ENCODE peak calls at places on chromosome 6, in ten cellular contexts. U is endothelial cell of umbilical vein; X is hepatocyte; R is right atrium auricular region; L is fibroblast of mammary gland; I is AG09319; O is IMR-90; A is activated CD8-positive, alpha-beta T cell treated with anti-CD3 and anti-CD28 coated beads for 36 hours; J is B cell; K is brain microvascular endothelial cell. S is an unnamed sample.

GRCh38 chr6:67680297-67680932 is 954.7 kb upstream of the ADGRB3 start:
- DNase-seq in U (peak), X (no peak), R (no peak), L (peak), I (no peak), O (peak), A (no peak), J (no peak), K (peak), S (no peak)

GRCh38 chr6:42940493-42941045 is 11.3 kb downstream of the CNPY3 start:
- DNase-seq in U (no peak), X (no peak), R (no peak), L (no peak), I (no peak), O (no peak), A (no peak), J (no peak), K (no peak), S (peak)

GRCh38 chr6:155234687-155235543 is 28.9 kb upstream of the CLDN20 start:
- DNase-seq in U (no peak), X (no peak), R (no peak), L (no peak), I (no peak), O (peak), A (no peak), J (no peak), K (no peak), S (no peak)

GRCh38 chr6:72820153-72820552 is 198.3 kb downstream of the KCNQ5 start:
- DNase-seq in U (no peak), X (no peak), R (no peak), L (no peak), I (no peak), O (no peak), A (no peak), J (no peak), K (no peak), S (no peak)

GRCh38 chr6:53029262-53029661 is 34.2 kb upstream of the GSTA4 start:
- DNase-seq in U (no peak), X (no peak), R (no peak), L (no peak), I (no peak), O (no peak), A (no peak), J (no peak), K (no peak), S (no peak)

GRCh38 chr6:15305496-15305895 is 59.6 kb downstream of the JARID2 start:
- DNase-seq in U (no peak), X (no peak), R (no peak), L (no peak), I (no peak), O (no peak), A (peak), J (no peak), K (no peak), S (no peak)

GRCh38 chr6:169908403-169908933 is 157.0 kb downstream of the ERMARD start:
- DNase-seq in U (no peak), X (no peak), R (no peak), L (no peak), I (no peak), O (no peak), A (no peak), J (no peak), K (no peak), S (no peak)

GRCh38 chr6:52522655-52523054 is 54.2 kb downstream of the TRAM2 start:
- DNase-seq in U (peak), X (no peak), R (no peak), L (peak), I (no peak), O (peak), A (no peak), J (no peak), K (no peak), S (no peak)

GRCh38 chr6:102402635-102403329 is 1009.3 kb downstream of the GRIK2 start:
- DNase-seq in U (no peak), X (no peak), R (no peak), L (no peak), I (no peak), O (no peak), A (no peak), J (no peak), K (no peak), S (no peak)

GRCh38 chr6:166989427-166990034 is 9.7 kb upstream of the CEP43 start:
- DNase-seq in U (peak), X (peak), R (no peak), L (peak), I (no peak), O (peak), A (peak), J (peak), K (no peak), S (peak)

GRCh38 chr6:77264970-77265369 is 198.3 kb downstream of the HTR1B start:
- DNase-seq in U (no peak), X (no peak), R (no peak), L (no peak), I (no peak), O (no peak), A (no peak), J (no peak), K (no peak), S (no peak)
- TF ChIP-seq CTCF in U (no peak), X (no peak), R (no peak), L (no peak), I (no peak), O (no peak), A (no peak), J (no peak), K (peak), S (no peak)

DNA sequence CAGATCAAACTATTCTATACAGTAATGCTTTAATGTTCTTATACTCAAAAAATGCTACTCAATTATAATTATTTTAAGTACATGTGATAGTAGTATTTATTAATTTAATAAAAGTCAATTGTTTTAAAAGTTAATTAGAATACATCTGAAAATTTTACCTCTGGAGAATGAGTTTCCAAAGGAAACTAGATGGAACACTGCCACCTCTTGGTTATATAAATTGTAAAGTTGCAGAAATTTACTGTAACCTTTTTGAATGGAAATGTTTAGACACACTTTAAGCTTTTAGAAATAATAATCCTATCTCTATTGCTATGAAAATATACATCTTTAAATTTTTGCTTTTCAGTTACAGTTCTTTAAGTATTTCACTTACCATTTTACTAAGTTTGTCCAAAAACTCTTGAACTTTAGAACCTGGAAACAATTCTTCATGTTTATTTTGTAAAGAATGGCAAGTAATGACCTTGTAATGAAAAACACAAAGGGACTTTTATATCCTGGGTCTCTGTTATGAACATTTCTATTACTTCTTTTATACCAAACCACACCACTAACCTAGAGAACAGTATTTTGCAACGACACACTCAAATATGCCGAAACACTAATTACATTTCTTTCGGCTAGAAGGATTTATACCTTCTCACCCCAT is 10.9 kb upstream of the BMP5 start:
- DNase-seq in U (peak), X (peak), R (no peak), L (peak), I (no peak), O (peak), A (no peak), J (no peak), K (no peak), S (no peak)
- TF ChIP-seq CTCF in U (no peak), X (peak), R (no peak), L (peak), I (peak), O (peak), A (no peak), J (no peak), K (no peak), S (peak)

GRCh38 chr6:25175656-25176055 is 103.5 kb upstream of the CARMIL1 start:
- DNase-seq in U (no peak), X (no peak), R (no peak), L (no peak), I (no peak), O (no peak), A (peak), J (no peak), K (no peak), S (no peak)
- TF ChIP-seq CTCF in U (no peak), X (no peak), R (no peak), L (no peak), I (no peak), O (no peak), A (no peak), J (no peak), K (no peak), S (no peak)

GRCh38 chr6:41442800-41443501 is 103.2 kb upstream of the FOXP4 start:
- DNase-seq in U (no peak), X (peak), R (no peak), L (peak), I (no peak), O (peak), A (peak), J (peak), K (no peak), S (no peak)
- TF ChIP-seq CTCF in U (peak), X (peak), R (no peak), L (peak), I (peak), O (peak), A (peak), J (peak), K (peak), S (peak)

DNA sequence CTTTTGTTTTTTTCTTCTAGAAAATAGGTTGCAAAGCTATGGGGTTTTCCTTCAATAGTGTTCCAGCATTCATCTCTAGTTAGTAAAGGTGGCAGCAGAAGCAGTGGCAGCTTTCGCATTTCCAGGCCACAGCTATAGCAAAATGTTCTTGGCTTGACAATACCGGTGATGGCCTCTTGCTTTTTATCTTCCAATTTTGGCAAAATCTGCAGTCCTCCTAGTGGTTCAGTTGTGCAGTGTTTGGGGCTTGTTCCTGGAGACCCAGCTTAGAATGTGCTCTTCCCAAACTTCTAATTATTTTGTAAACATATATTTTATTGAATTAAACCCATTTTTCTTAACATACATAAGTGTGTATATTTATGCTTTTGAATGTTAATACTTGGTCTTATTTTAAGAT is 370.6 kb upstream of the MAN1A1 start:
- DNase-seq in U (no peak), X (no peak), R (no peak), L (peak), I (no peak), O (peak), A (no peak), J (no peak), K (no peak), S (no peak)
- TF ChIP-seq CTCF in U (no peak), X (no peak), R (no peak), L (peak), I (peak), O (no peak), A (no peak), J (no peak), K (peak), S (no peak)

DNA sequence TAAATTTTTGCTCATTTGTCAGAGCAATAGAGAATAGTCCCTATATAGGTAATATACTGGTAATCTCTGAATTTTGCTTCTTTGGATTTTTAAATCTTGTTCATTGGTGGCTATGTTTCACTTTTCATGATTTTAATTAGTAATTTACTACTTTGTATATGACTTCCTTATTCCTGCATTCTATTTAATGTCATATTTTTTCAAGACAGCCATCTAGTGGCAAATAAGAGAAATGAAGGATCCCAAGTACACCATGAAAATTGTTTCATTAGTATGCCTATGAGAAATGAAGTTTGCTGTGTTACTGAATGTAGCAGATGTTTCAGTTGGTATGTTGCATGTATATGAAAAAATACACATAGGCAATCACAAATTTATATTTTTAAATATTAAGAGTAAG is 82.4 kb downstream of the ZNF292 start:
- DNase-seq in U (peak), X (no peak), R (no peak), L (peak), I (peak), O (peak), A (no peak), J (peak), K (no peak), S (peak)
- TF ChIP-seq CTCF in U (peak), X (peak), R (peak), L (peak), I (peak), O (peak), A (peak), J (peak), K (peak), S (peak)

GRCh38 chr6:158145940-158146339 is 22.1 kb downstream of the SERAC1 start:
- DNase-seq in U (no peak), X (no peak), R (no peak), L (no peak), I (no peak), O (peak), A (no peak), J (no peak), K (no peak), S (no peak)

GRCh38 chr6:158142789-158143188 is 25.3 kb downstream of the SERAC1 start:
- DNase-seq in U (peak), X (peak), R (no peak), L (peak), I (peak), O (peak), A (no peak), J (no peak), K (peak), S (no peak)

GRCh38 chr6:158149641-158150040 is 18.4 kb downstream of the SERAC1 start:
- DNase-seq in U (peak), X (no peak), R (no peak), L (peak), I (no peak), O (peak), A (no peak), J (no peak), K (peak), S (no peak)

DNA sequence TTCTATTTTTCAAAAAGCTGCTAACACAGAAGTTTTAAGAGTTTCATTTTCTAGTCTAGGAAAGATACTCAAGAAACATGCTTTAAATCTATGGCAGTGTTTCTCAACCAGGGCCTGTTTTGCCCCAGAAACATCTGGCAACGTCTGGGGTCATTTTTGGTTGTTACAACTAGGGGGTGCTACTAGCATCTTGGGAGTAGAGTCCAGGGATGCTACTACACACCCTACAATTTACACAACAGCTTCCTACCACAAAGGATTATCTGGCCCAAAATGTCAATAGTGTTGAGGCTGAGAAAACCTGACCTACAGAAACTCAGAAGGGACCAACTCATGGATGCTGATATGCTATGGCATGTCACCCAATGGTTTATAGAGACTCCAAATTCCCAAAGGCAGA is 24.4 kb downstream of the SERAC1 start:
- DNase-seq in U (no peak), X (no peak), R (no peak), L (peak), I (no peak), O (peak), A (no peak), J (no peak), K (no peak), S (peak)
- TF ChIP-seq CTCF in U (peak), X (peak), R (no peak), L (peak), I (peak), O (peak), A (peak), J (no peak), K (peak), S (no peak)

GRCh38 chr6:37485259-37485658 is 14.4 kb downstream of the CCDC167 start:
- DNase-seq in U (no peak), X (no peak), R (no peak), L (no peak), I (no peak), O (no peak), A (no peak), J (no peak), K (no peak), S (no peak)
- TF ChIP-seq CTCF in U (peak), X (peak), R (no peak), L (peak), I (no peak), O (no peak), A (no peak), J (no peak), K (peak), S (no peak)